ENCODE peak calls at places on chromosomes 1 and 21, in eight cellular contexts. O, L, R, B, S, Y, I and N are unnamed samples. For H3K4me1, the result is how much of the 10 kb centered on the place peaks cover.

GRCh38 chr1:1440941-1441888 is 5.7 kb downstream of the VWA1 start:
- DNase-seq in L (no peak), S (peak), B (peak), O (peak), R (peak), Y (no peak), I (peak), N (peak)

GRCh38 chr1:228379165-228379460 is 27.5 kb downstream of the TRIM11 start:
- DNase-seq in O (no peak), S (peak), Y (no peak), I (peak), R (no peak), B (peak), L (no peak), N (no peak)

GRCh38 chr1:8370928-8371327 is 53.0 kb downstream of the SLC45A1 start:
- DNase-seq in S (peak), L (no peak), Y (no peak), I (no peak), B (no peak), O (no peak), R (no peak), N (no peak)

GRCh38 chr1:116111196-116112021 is at the start of gene MAB21L3:
- DNase-seq in B (peak), S (no peak), Y (no peak), O (no peak), R (no peak), I (no peak), L (no peak), N (no peak)

GRCh38 chr1:119659628-119660027 is 11.6 kb upstream of the ZNF697 start:
- DNase-seq in B (no peak), R (no peak), L (no peak), I (no peak), S (no peak), O (no peak), Y (no peak), N (no peak)

GRCh38 chr1:165612062-165612461 is 19.0 kb upstream of the MGST3 start:
- DNase-seq in S (no peak), R (no peak), O (no peak), L (no peak), B (no peak), Y (no peak), I (no peak), N (no peak)

GRCh38 chr1:38973659-38974437 is 17.2 kb upstream of the AKIRIN1 start:
- DNase-seq in L (no peak), R (no peak), B (no peak), O (no peak), Y (no peak), I (peak), S (no peak), N (no peak)

GRCh38 chr21:32335601-32336575 is 37.2 kb downstream of the MRAP start:
- DNase-seq in B (no peak), O (no peak), Y (no peak), I (peak), L (no peak), R (no peak), S (no peak), N (no peak)

GRCh38 chr1:8627728-8628127 is 189.7 kb downstream of the RERE start:
- DNase-seq in B (no peak), Y (no peak), I (no peak), S (no peak), O (no peak), L (no peak), R (no peak), N (no peak)

GRCh38 chr1:205324781-205325180 is 3.2 kb upstream of the NUAK2 start:
- DNase-seq in O (no peak), L (no peak), B (peak), I (no peak), S (no peak), Y (peak), R (no peak), N (no peak)

GRCh38 chr21:41147096-41147978 is 20.6 kb upstream of the BACE2 start:
- DNase-seq in O (no peak), B (no peak), R (no peak), I (no peak), S (no peak), Y (no peak), L (no peak), N (no peak)

GRCh38 chr1:117495068-117495467 is 110.8 kb upstream of the TENT5C start:
- DNase-seq in O (no peak), Y (no peak), R (no peak), I (no peak), S (no peak), L (no peak), B (no peak), N (no peak)

GRCh38 chr1:4693316-4693715 is 38.9 kb downstream of the AJAP1 start:
- DNase-seq in O (no peak), L (no peak), B (no peak), R (no peak), Y (no peak), S (no peak), I (no peak), N (no peak)

GRCh38 chr1:19036701-19037605 is 80.5 kb upstream of the IFFO2 start:
- DNase-seq in L (no peak), B (no peak), Y (no peak), R (no peak), S (no peak), O (peak), I (peak), N (no peak)

DNA sequence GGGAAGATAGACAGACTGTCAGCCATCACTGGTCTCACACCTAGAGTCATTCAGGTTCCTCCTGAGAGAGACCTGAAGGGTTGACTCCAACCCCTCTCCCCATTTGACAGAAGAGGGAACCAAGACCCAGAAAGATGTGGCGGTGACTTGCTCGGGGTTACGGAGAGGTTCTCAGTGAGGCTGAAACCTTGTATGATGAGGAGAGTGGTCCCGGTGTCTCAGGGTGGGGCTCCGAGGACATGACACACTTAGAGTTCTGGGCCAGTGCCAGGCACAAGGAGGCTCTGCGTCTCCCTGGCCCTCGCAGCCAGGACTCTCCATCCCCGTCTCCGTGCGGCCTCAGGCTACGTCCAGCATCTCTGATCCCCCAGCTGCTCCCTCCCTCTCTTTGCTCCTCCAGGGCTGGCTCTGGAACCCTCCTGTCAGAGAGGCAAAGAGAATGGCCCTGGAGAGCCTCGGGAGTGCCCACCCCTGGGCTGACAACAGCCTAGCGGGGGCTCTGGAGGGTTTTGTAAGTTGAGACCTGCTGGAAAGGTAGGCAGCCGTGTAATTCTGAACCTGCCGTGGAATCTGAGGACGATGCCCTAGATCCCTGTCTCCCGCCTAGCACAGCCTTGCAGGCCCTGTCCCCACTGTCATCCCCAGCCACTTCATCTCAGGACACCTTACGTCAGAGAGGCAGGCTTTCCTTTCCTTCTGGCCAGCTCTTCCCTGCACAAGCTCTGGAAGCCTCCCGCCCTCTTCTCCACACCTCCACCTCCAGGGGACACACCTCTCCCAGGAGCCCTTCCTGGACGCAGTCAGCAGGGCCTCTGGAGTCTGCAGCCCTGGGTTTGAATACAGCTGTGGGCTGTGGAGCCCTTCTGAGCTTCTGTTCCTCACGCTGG is 4.1 kb downstream of the EFHD2 start:
- DNase-seq in L (no peak), I (no peak), O (no peak), B (no peak), R (no peak), Y (no peak), S (no peak), N (no peak)
- H3K4me1 ChIP-seq in L (half or more), I (under half), O (half or more), B (under half), R (under half), Y (half or more), S (under half), N (under half)

GRCh38 chr1:68454534-68454933 is 4.8 kb upstream of the RPE65 start:
- DNase-seq in R (no peak), I (no peak), S (no peak), O (no peak), B (no peak), Y (no peak), L (no peak), N (no peak)
- TF ChIP-seq CTCF in R (no peak), I (no peak), S (no peak), O (no peak), B (no peak), Y (no peak), L (no peak), N (no peak)

GRCh38 chr1:27589841-27590426 is 14.0 kb downstream of the AHDC1 start:
- DNase-seq in L (no peak), O (no peak), R (no peak), I (peak), S (no peak), Y (peak), B (peak), N (no peak)

GRCh38 chr1:27592191-27592590 is 11.8 kb downstream of the AHDC1 start:
- DNase-seq in O (no peak), L (no peak), R (no peak), Y (no peak), B (no peak), I (no peak), S (no peak), N (no peak)

GRCh38 chr1:27592600-27593340 is 11.2 kb downstream of the AHDC1 start:
- DNase-seq in Y (no peak), I (no peak), O (no peak), R (no peak), B (no peak), S (no peak), L (no peak), N (no peak)

GRCh38 chr1:27590917-27591508 is 12.9 kb downstream of the AHDC1 start:
- DNase-seq in B (no peak), L (no peak), O (no peak), Y (no peak), R (no peak), I (no peak), S (no peak), N (no peak)

DNA sequence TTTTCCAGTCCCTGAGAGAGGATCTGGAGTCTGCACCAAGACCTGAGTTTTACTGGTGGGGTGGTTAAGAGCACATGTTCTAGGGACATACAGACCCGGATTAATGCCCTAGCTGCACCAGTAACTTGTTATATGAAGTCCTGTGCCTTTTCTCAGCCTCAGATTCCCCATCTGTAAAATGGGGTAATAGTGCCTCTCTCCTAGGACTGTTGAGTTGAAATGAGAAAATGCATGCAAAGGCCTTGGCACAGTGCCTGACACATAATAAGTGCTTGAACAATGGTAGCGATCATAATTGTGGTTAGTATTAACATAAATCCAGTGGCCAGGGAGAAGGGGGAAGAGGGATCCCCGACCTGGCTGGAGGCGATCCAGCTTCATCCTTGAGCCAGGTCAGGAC is 12.3 kb downstream of the AHDC1 start:
- DNase-seq in I (no peak), L (no peak), R (no peak), Y (no peak), S (no peak), B (no peak), O (no peak), N (no peak)
- H3K4me1 ChIP-seq in I (half or more), L (under half), R (under half), Y (under half), S (under half), B (half or more), O (half or more), N (under half)

GRCh38 chr1:32889731-32890278 is 3.5 kb downstream of the HPCA start:
- DNase-seq in R (no peak), I (peak), O (no peak), S (no peak), B (no peak), Y (no peak), L (no peak), N (no peak)
- TF ChIP-seq CTCF in R (no peak), I (no peak), O (no peak), S (no peak), B (no peak), Y (no peak), L (no peak), N (no peak)

DNA sequence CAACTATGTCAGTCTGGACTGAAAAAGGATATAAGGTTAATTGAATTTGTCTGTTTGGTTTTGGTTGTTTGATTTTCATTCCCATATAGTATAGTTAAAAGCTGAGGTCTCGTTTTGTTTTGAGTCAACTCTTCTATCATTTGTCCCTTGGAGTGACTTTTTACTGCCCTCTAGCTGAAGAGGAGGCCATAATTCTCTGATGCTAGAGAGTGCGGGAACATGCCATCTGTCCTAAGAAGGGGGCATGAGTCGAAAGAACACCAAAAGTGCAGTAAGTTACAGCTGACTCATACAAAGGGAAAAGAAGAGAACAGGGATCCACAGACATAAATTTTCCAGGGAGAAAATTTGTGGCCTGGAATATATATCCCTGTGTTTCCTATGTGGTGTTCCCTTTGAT is 4.1 kb downstream of the KRTAP21-3 start:
- DNase-seq in O (no peak), S (no peak), L (no peak), I (no peak), B (no peak), Y (no peak), R (no peak), N (no peak)
- H3K4me1 ChIP-seq in O (under half), S (under half), L (under half), I (under half), B (under half), Y (under half), R (under half), N (under half)